ENCODE peak calls at places on chromosomes 13 and 19, in six cellular contexts. J, Z, F, T, O and D are unnamed samples. For H3K4me1 and H3K9me3, the result is how much of the 10 kb centered on the place peaks cover.

GRCh38 chr19:42132030-42132628 is at the start of gene POU2F2:
- DNase-seq in J (no peak), Z (no peak), F (no peak), T (no peak), O (peak), D (peak)

GRCh38 chr19:52188822-52189744 is 769 bp upstream of the PPP2R1A start:
- DNase-seq in J (no peak), Z (no peak), F (peak), T (no peak), O (peak), D (no peak)

GRCh38 chr19:55373318-55373992 is 3.2 kb upstream of the TMEM190 start:
- DNase-seq in J (no peak), Z (no peak), F (no peak), T (no peak), O (no peak), D (peak)

GRCh38 chr13:53250272-53250875 is 221.8 kb downstream of the OLFM4 start:
- DNase-seq in J (peak), Z (peak), F (peak), T (peak), O (peak), D (no peak)

GRCh38 chr13:73040968-73041580 is 17.7 kb upstream of the KLF5 start:
- DNase-seq in J (no peak), Z (peak), F (no peak), T (no peak), O (peak), D (no peak)

GRCh38 chr13:109160887-109161669 is 531.7 kb downstream of the MYO16 start:
- DNase-seq in J (no peak), Z (no peak), F (no peak), T (no peak), O (no peak), D (no peak)

GRCh38 chr13:95354680-95355487 is 53.6 kb upstream of the ABCC4 start:
- DNase-seq in J (no peak), Z (peak), F (no peak), T (no peak), O (no peak), D (no peak)

GRCh38 chr13:57270493-57270892 is 103.5 kb downstream of the PRR20E start:
- DNase-seq in J (no peak), Z (no peak), F (no peak), T (no peak), O (no peak), D (no peak)

GRCh38 chr13:99980201-99981114 is 1.1 kb upstream of the ZIC2 start:
- DNase-seq in J (no peak), Z (no peak), F (peak), T (peak), O (peak), D (peak)

GRCh38 chr19:28403698-28404099 is 809.3 kb downstream of the UQCRFS1 start:
- DNase-seq in J (no peak), Z (no peak), F (no peak), T (no peak), O (no peak), D (no peak)

GRCh38 chr19:5308471-5309437 is 31.9 kb downstream of the PTPRS start:
- DNase-seq in J (no peak), Z (no peak), F (peak), T (peak), O (peak), D (no peak)

GRCh38 chr19:7989071-7989575 is 16.3 kb downstream of the ELAVL1 start:
- DNase-seq in J (peak), Z (no peak), F (no peak), T (no peak), O (no peak), D (peak)

GRCh38 chr13:75365724-75366173 is 116.2 kb downstream of the TBC1D4 start:
- DNase-seq in J (no peak), Z (no peak), F (no peak), T (peak), O (no peak), D (no peak)

GRCh38 chr13:33015791-33016323 is 366 bp upstream of the KL start:
- DNase-seq in J (no peak), Z (no peak), F (no peak), T (no peak), O (peak), D (peak)

GRCh38 chr13:28636078-28636477 is 22.9 kb upstream of the POMP start:
- DNase-seq in J (no peak), Z (no peak), F (no peak), T (peak), O (no peak), D (no peak)

GRCh38 chr13:48505597-48506091 is 27.2 kb downstream of the RCBTB2 start:
- DNase-seq in J (no peak), Z (no peak), F (no peak), T (peak), O (no peak), D (no peak)
- H3K4me1 ChIP-seq in J (under half), Z (under half), F (under half), T (under half), O (under half), D (under half)

GRCh38 chr19:58217069-58217481 is 11.6 kb upstream of the ZNF544 start:
- DNase-seq in J (no peak), Z (no peak), F (no peak), T (no peak), O (no peak), D (no peak)
- H3K9me3 ChIP-seq in J (under half), Z (half or more), F (under half), T (under half), O (under half), D (under half)

GRCh38 chr19:45250216-45250831 is 747 bp upstream of the MARK4 start:
- DNase-seq in J (no peak), Z (no peak), F (peak), T (no peak), O (no peak), D (peak)
- H3K9ac ChIP-seq in J (peak), Z (peak), F (peak), T (no peak), O (peak), D (peak)

DNA sequence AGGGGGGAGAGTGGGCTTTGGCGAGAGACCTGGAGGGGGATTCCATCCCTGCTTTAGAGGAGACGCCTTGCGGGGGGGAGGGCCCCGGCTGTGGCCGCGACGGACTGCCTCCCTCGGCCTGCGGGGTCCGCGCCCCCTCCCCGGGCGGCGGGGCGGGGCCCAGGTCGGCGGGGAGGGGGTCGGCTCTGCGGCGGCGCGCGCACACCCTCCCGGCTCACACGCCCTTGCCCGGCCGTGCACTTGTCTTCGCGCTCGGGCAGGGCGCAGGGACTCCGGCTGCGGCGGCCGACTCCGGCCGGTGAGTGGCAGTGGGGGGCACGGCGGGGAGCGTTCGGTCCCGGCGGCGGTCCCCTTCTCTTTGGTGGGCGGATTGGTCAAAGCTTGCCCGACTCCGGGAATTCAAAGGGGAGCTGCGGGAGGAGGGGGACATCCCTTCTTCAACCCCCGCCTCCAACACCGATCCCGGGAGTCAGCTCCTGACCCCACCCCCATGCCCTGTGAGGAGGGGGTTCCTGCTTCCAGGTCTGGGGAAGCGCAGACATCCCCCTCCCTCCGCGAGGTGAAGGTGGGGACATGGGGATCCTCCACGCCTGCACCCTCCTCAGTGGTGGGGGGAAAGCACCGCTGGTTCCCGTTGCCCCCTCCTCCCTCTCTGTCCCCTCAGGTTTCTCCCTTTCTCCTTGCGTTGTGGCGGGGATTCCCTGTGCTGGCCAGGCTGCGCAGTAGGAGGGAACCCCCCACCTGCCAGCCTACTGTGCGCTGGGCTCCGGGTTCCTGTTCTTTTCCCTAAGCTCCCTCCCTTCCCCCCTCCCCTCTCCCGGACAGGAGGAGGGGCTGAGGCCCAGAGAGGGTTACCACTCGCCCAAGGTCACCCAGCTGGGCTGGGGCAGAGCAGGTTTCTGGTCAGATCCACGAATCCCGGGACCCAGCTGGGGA is 14.6 kb upstream of the KCNN1 start:
- DNase-seq in J (no peak), Z (no peak), F (peak), T (no peak), O (no peak), D (peak)
- H3K4me1 ChIP-seq in J (under half), Z (half or more), F (under half), T (under half), O (under half), D (under half)